ENCODE peak calls at places on chromosomes 6 and 20, in eight cellular contexts. L is NCI-H1417; C is activated T-helper 1 cell treated with anti-CD3 and anti-CD28 coated beads, Interleukin-2, amount 50 U/mL, for 16 hours; I is gastrocnemius medialis; P is LoVo; N is iris pigment epithelial cell; X is T-helper 1 cell; J is HTR-8/SVneo. W is an unnamed sample.

GRCh38 chr6:170097505-170098427 is 193.1 kb downstream of the DLL1 start:
- DNase-seq in J (no peak), I (no peak), L (no peak), X (no peak), P (no peak), N (no peak), C (no peak), W (no peak)

GRCh38 chr6:49333345-49334120 is 129.5 kb downstream of the MMUT start:
- DNase-seq in J (no peak), I (no peak), N (no peak), P (no peak), L (no peak), C (no peak), X (no peak), W (no peak)

GRCh38 chr20:58818585-58819285 is 32.0 kb downstream of the GNAS-AS1 start:
- DNase-seq in I (no peak), P (peak), J (peak), X (no peak), L (no peak), N (peak), C (no peak), W (no peak)

GRCh38 chr6:122431780-122432179 is 32.3 kb downstream of the HSF2 start:
- DNase-seq in L (no peak), N (no peak), I (no peak), X (no peak), J (no peak), P (no peak), C (no peak), W (no peak)

GRCh38 chr6:63527658-63528514 is 44.4 kb upstream of the LOC128125822 start:
- DNase-seq in X (no peak), J (peak), P (peak), N (peak), C (no peak), L (no peak), I (peak), W (no peak)

GRCh38 chr6:33206027-33206863 is 1.8 kb downstream of the HSD17B8 start:
- DNase-seq in N (no peak), J (no peak), P (no peak), I (no peak), C (no peak), X (no peak), L (no peak), W (no peak)

GRCh38 chr6:167435209-167435728 is 110.4 kb downstream of the TTLL2 start:
- DNase-seq in N (no peak), X (no peak), C (no peak), L (no peak), J (no peak), P (no peak), I (no peak), W (no peak)

GRCh38 chr6:108564178-108564577 is 3.5 kb downstream of the FOXO3 start:
- DNase-seq in N (peak), X (no peak), I (no peak), C (no peak), J (no peak), L (no peak), P (peak), W (no peak)

W was measured in HEK293T.